ENCODE peak calls at places on chromosome 16, in five cellular contexts. One of them, this sample, is unnamed.

GRCh38 chr16:847681-848445 is 47.3 kb upstream of the GNG13 start:
- DNase-seq in CD4-positive, alpha-beta T cell: no peak
- DNase-seq in BJ: no peak
- DNase-seq in Caco-2: no peak
- DNase-seq in brain microvascular endothelial cell: no peak
- DNase-seq in this sample: no peak

GRCh38 chr16:50301626-50302471 is 35.5 kb downstream of the ADCY7 start:
- DNase-seq in BJ: no peak
- DNase-seq in Caco-2: peak
- DNase-seq in brain microvascular endothelial cell: peak
- DNase-seq in CD4-positive, alpha-beta T cell: no peak
- DNase-seq in this sample: no peak

GRCh38 chr16:3020604-3021448 is 658 bp downstream of the TNFRSF12A start:
- DNase-seq in brain microvascular endothelial cell: peak
- DNase-seq in Caco-2: peak
- DNase-seq in CD4-positive, alpha-beta T cell: peak
- DNase-seq in BJ: peak
- DNase-seq in this sample: peak

GRCh38 chr16:9114842-9115241 is 23.4 kb downstream of the HAPSTR1 start:
- DNase-seq in brain microvascular endothelial cell: no peak
- DNase-seq in BJ: no peak
- DNase-seq in CD4-positive, alpha-beta T cell: no peak
- DNase-seq in Caco-2: no peak
- DNase-seq in this sample: no peak

GRCh38 chr16:2484898-2485508 is 10.1 kb downstream of the TBC1D24 start:
- DNase-seq in brain microvascular endothelial cell: no peak
- DNase-seq in BJ: no peak
- DNase-seq in Caco-2: no peak
- DNase-seq in CD4-positive, alpha-beta T cell: no peak
- DNase-seq in this sample: no peak

GRCh38 chr16:50828164-50828702 is 86.3 kb downstream of the CYLD start:
- DNase-seq in BJ: no peak
- DNase-seq in brain microvascular endothelial cell: no peak
- DNase-seq in Caco-2: no peak
- DNase-seq in CD4-positive, alpha-beta T cell: no peak
- DNase-seq in this sample: no peak

GRCh38 chr16:24540575-24541240 is 1.3 kb downstream of the RBBP6 start:
- DNase-seq in brain microvascular endothelial cell: no peak
- DNase-seq in BJ: no peak
- DNase-seq in CD4-positive, alpha-beta T cell: no peak
- DNase-seq in Caco-2: no peak
- DNase-seq in this sample: peak

GRCh38 chr16:81564368-81565060 is 119.9 kb downstream of the CMIP start:
- DNase-seq in BJ: no peak
- DNase-seq in CD4-positive, alpha-beta T cell: no peak
- DNase-seq in Caco-2: no peak
- DNase-seq in brain microvascular endothelial cell: no peak
- DNase-seq in this sample: no peak

GRCh38 chr16:57953857-57954256 is 17.1 kb downstream of the CNGB1 start:
- DNase-seq in Caco-2: no peak
- DNase-seq in CD4-positive, alpha-beta T cell: no peak
- DNase-seq in BJ: no peak
- DNase-seq in brain microvascular endothelial cell: no peak
- DNase-seq in this sample: no peak

GRCh38 chr16:3171855-3172593 is 16.0 kb upstream of the OR1F1 start:
- DNase-seq in Caco-2: no peak
- DNase-seq in CD4-positive, alpha-beta T cell: no peak
- DNase-seq in brain microvascular endothelial cell: peak
- DNase-seq in BJ: no peak
- DNase-seq in this sample: peak

GRCh38 chr16:89358030-89359005 is 132.0 kb downstream of the ANKRD11 start:
- DNase-seq in Caco-2: no peak
- DNase-seq in brain microvascular endothelial cell: no peak
- DNase-seq in BJ: no peak
- DNase-seq in CD4-positive, alpha-beta T cell: peak
- DNase-seq in this sample: no peak

GRCh38 chr16:14493791-14494190 is 136.3 kb downstream of the PARN start:
- DNase-seq in BJ: no peak
- DNase-seq in brain microvascular endothelial cell: no peak
- DNase-seq in CD4-positive, alpha-beta T cell: no peak
- DNase-seq in Caco-2: no peak
- DNase-seq in this sample: no peak

GRCh38 chr16:66735891-66736290 is 15.5 kb downstream of the DYNC1LI2 start:
- DNase-seq in Caco-2: no peak
- DNase-seq in BJ: no peak
- DNase-seq in brain microvascular endothelial cell: no peak
- DNase-seq in CD4-positive, alpha-beta T cell: no peak
- DNase-seq in this sample: no peak

GRCh38 chr16:89616576-89617437 is 3.4 kb downstream of the DPEP1 start:
- DNase-seq in brain microvascular endothelial cell: no peak
- DNase-seq in BJ: no peak
- DNase-seq in Caco-2: no peak
- DNase-seq in CD4-positive, alpha-beta T cell: no peak
- DNase-seq in this sample: no peak

GRCh38 chr16:26911436-26911835 is 155.3 kb upstream of the C16orf82 start:
- DNase-seq in CD4-positive, alpha-beta T cell: no peak
- DNase-seq in BJ: no peak
- DNase-seq in brain microvascular endothelial cell: no peak
- DNase-seq in Caco-2: no peak
- DNase-seq in this sample: no peak

GRCh38 chr16:47848481-47849109 is 307.2 kb downstream of the ABCC12 start:
- DNase-seq in CD4-positive, alpha-beta T cell: no peak
- DNase-seq in Caco-2: no peak
- DNase-seq in BJ: no peak
- DNase-seq in brain microvascular endothelial cell: peak
- DNase-seq in this sample: no peak

DNA sequence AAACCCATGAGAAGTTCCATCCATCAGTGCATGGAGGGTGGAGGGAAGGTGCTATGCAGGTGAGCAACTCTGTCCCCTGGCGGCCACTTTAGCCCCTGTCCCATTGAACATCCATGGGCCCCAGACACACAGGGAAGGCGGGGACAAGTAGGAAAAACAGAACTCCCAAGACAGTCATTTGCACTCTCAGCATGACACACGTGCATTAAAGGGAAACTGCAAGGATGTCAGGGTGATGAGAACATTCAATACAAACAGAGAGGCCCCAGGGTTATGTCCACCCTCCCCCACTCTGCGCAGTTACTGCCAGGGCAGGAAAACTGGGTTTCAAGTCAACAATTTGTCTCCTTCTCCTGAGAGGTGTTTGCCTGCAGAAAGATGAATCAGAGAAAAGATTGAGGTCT is 44.0 kb upstream of the AKTIP start:
- DNase-seq in CD4-positive, alpha-beta T cell: no peak
- DNase-seq in BJ: no peak
- DNase-seq in brain microvascular endothelial cell: peak
- DNase-seq in Caco-2: peak
- DNase-seq in this sample: peak
- TF ChIP-seq CTCF in CD4-positive, alpha-beta T cell: no peak
- TF ChIP-seq CTCF in BJ: no peak
- TF ChIP-seq CTCF in brain microvascular endothelial cell: peak
- TF ChIP-seq CTCF in Caco-2: peak
- TF ChIP-seq CTCF in this sample: peak

DNA sequence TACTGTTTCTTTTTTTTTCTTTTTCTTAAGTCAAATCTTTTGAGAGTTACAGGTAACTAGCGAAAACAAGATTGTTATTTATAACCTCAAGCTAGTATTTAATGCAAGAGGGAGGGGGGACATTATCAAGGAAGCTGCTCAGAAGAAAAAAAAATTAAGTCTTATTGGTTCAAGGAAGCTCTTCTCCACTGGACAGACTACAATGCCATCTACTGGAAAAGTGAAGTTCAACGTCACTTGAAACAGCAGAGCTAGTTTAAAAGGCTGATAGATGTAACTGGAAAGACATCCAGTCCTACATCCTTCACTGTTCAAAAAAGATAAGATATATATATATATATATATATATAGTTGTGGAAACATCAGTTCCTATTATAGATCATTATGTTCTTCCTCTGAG is 418.0 kb upstream of the PSMD7 start:
- DNase-seq in Caco-2: no peak
- DNase-seq in brain microvascular endothelial cell: peak
- DNase-seq in CD4-positive, alpha-beta T cell: no peak
- DNase-seq in BJ: peak
- DNase-seq in this sample: peak
- TF ChIP-seq CTCF in Caco-2: peak
- TF ChIP-seq CTCF in brain microvascular endothelial cell: peak
- TF ChIP-seq CTCF in CD4-positive, alpha-beta T cell: no peak
- TF ChIP-seq CTCF in BJ: peak
- TF ChIP-seq CTCF in this sample: peak

GRCh38 chr16:28504707-28505404 is 1.8 kb downstream of the IL27 start:
- DNase-seq in CD4-positive, alpha-beta T cell: no peak
- DNase-seq in brain microvascular endothelial cell: no peak
- DNase-seq in BJ: no peak
- DNase-seq in Caco-2: peak
- DNase-seq in this sample: peak

GRCh38 chr16:28502290-28502689 is 4.3 kb downstream of the IL27 start:
- DNase-seq in Caco-2: no peak
- DNase-seq in CD4-positive, alpha-beta T cell: no peak
- DNase-seq in BJ: no peak
- DNase-seq in brain microvascular endothelial cell: no peak
- DNase-seq in this sample: no peak

GRCh38 chr16:28501258-28502232 is 5.1 kb downstream of the IL27 start:
- DNase-seq in brain microvascular endothelial cell: no peak
- DNase-seq in BJ: no peak
- DNase-seq in Caco-2: no peak
- DNase-seq in CD4-positive, alpha-beta T cell: no peak
- DNase-seq in this sample: no peak

GRCh38 chr16:28503470-28504259 is 3.0 kb downstream of the IL27 start:
- DNase-seq in BJ: no peak
- DNase-seq in brain microvascular endothelial cell: no peak
- DNase-seq in CD4-positive, alpha-beta T cell: no peak
- DNase-seq in Caco-2: no peak
- DNase-seq in this sample: no peak

GRCh38 chr16:28505489-28506137 is 1.0 kb downstream of the IL27 start:
- DNase-seq in brain microvascular endothelial cell: no peak
- DNase-seq in CD4-positive, alpha-beta T cell: no peak
- DNase-seq in BJ: no peak
- DNase-seq in Caco-2: no peak
- DNase-seq in this sample: no peak
- TF ChIP-seq CTCF in brain microvascular endothelial cell: no peak
- TF ChIP-seq CTCF in CD4-positive, alpha-beta T cell: no peak
- TF ChIP-seq CTCF in BJ: no peak
- TF ChIP-seq CTCF in Caco-2: no peak
- TF ChIP-seq CTCF in this sample: no peak

DNA sequence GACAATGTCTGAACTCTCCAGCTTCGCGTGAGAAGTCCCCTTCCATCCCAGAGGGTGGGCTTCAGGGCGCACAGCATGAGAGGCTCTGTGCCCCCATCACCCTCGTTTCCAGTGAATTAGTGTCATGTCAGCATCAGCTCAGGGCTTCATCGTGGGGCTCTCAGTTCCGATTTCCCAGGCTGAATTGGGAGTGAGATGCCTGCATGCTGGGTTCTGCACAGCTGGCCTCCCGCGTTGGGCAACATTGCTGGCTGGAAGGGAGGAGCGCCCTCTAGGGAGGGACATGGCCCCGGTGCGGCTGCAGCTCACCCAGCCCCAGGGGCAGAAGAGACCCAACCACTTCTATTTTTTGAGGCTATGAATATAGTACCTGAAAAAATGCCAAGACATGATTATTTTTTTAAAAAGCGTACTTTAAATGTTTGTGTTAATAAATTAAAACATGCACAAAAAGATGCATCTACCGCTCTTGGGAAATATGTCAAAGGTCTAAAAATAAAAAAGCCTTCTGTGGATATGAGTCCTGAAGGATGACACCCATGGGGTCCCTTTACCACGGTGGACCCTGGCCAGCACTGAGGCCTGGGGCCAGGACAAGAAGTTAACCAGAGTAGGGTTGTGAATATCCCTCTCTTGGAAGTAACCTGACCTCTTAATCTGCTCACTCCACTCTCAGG is 10.5 kb upstream of the ITGAD start:
- DNase-seq in BJ: no peak
- DNase-seq in CD4-positive, alpha-beta T cell: peak
- DNase-seq in brain microvascular endothelial cell: peak
- DNase-seq in Caco-2: peak
- DNase-seq in this sample: peak
- TF ChIP-seq CTCF in BJ: peak
- TF ChIP-seq CTCF in CD4-positive, alpha-beta T cell: peak
- TF ChIP-seq CTCF in brain microvascular endothelial cell: peak
- TF ChIP-seq CTCF in Caco-2: peak
- TF ChIP-seq CTCF in this sample: peak

This sample was measured in Calu3.